ENCODE peak calls at places on chromosomes 12 and 14, in six cellular contexts. One of them, this sample, is unnamed.

GRCh38 chr12:38887770-38888169 is 17.6 kb downstream of the CPNE8 start:
- DNase-seq in mammary epithelial cell: no peak
- DNase-seq in stomach: no peak
- DNase-seq in ovary: no peak
- DNase-seq in H7: no peak
- DNase-seq in thyroid gland: no peak
- DNase-seq in this sample: no peak

GRCh38 chr12:6925543-6926279 is 2.0 kb upstream of the ATN1 start:
- DNase-seq in stomach: peak; percentile 77
- DNase-seq in ovary: peak; percentile 85
- DNase-seq in thyroid gland: peak; percentile 82
- DNase-seq in mammary epithelial cell: peak; percentile 85
- DNase-seq in H7: peak; percentile 79
- DNase-seq in this sample: peak; percentile 79

GRCh38 chr14:95535226-95536021 is 574 bp downstream of the GLRX5 start:
- DNase-seq in H7: peak; percentile 68
- DNase-seq in stomach: no peak
- DNase-seq in thyroid gland: peak; percentile 10
- DNase-seq in mammary epithelial cell: no peak
- DNase-seq in ovary: no peak
- DNase-seq in this sample: no peak

GRCh38 chr12:97464241-97465011 is 1.8 kb downstream of the RMST start:
- DNase-seq in mammary epithelial cell: no peak
- DNase-seq in stomach: no peak
- DNase-seq in ovary: no peak
- DNase-seq in H7: no peak
- DNase-seq in thyroid gland: no peak
- DNase-seq in this sample: no peak

GRCh38 chr14:24136684-24137528 is 912 bp downstream of the PSME1 start:
- DNase-seq in stomach: no peak
- DNase-seq in thyroid gland: no peak
- DNase-seq in H7: peak; percentile 64
- DNase-seq in ovary: no peak
- DNase-seq in mammary epithelial cell: no peak
- DNase-seq in this sample: no peak

GRCh38 chr14:23123419-23123818 is 4.4 kb upstream of the CEBPE start:
- DNase-seq in ovary: peak; percentile 62
- DNase-seq in mammary epithelial cell: no peak
- DNase-seq in H7: no peak
- DNase-seq in stomach: peak; percentile 93
- DNase-seq in thyroid gland: peak; percentile 69
- DNase-seq in this sample: peak; percentile 64

GRCh38 chr14:99037777-99038176 is 234.2 kb downstream of the BCL11B start:
- DNase-seq in stomach: peak; percentile 24
- DNase-seq in mammary epithelial cell: no peak
- DNase-seq in ovary: no peak
- DNase-seq in H7: peak; percentile 86
- DNase-seq in thyroid gland: no peak
- DNase-seq in this sample: no peak

GRCh38 chr12:52145228-52145940 is 46.4 kb downstream of the KRT80 start:
- DNase-seq in stomach: no peak
- DNase-seq in ovary: no peak
- DNase-seq in mammary epithelial cell: no peak
- DNase-seq in thyroid gland: no peak
- DNase-seq in H7: peak; percentile 77
- DNase-seq in this sample: peak; percentile 58

GRCh38 chr12:62915130-62915529 is 19.8 kb downstream of the PPM1H start:
- DNase-seq in H7: no peak
- DNase-seq in mammary epithelial cell: no peak
- DNase-seq in ovary: no peak
- DNase-seq in thyroid gland: no peak
- DNase-seq in stomach: no peak
- DNase-seq in this sample: no peak

GRCh38 chr12:3662516-3662915 is 90.4 kb downstream of the CRACR2A start:
- DNase-seq in stomach: no peak
- DNase-seq in ovary: no peak
- DNase-seq in mammary epithelial cell: peak; percentile 9
- DNase-seq in H7: peak; percentile 65
- DNase-seq in thyroid gland: no peak
- DNase-seq in this sample: no peak

GRCh38 chr12:31210104-31210503 is 115.8 kb downstream of the SINHCAF start:
- DNase-seq in stomach: no peak
- DNase-seq in thyroid gland: no peak
- DNase-seq in ovary: no peak
- DNase-seq in H7: no peak
- DNase-seq in mammary epithelial cell: no peak
- DNase-seq in this sample: no peak

GRCh38 chr12:109737111-109737510 is 23.5 kb downstream of the FAM222A start:
- DNase-seq in stomach: peak; percentile 23
- DNase-seq in H7: no peak
- DNase-seq in thyroid gland: no peak
- DNase-seq in ovary: peak; percentile 14
- DNase-seq in mammary epithelial cell: no peak
- DNase-seq in this sample: peak; percentile 18

GRCh38 chr12:54983536-54984102 is 943 bp downstream of the TESPA1 start:
- DNase-seq in thyroid gland: no peak
- DNase-seq in stomach: no peak
- DNase-seq in mammary epithelial cell: no peak
- DNase-seq in H7: no peak
- DNase-seq in ovary: no peak
- DNase-seq in this sample: no peak

GRCh38 chr14:102580552-102581110 is 11.8 kb upstream of the RCOR1 start:
- DNase-seq in stomach: no peak
- DNase-seq in thyroid gland: no peak
- DNase-seq in mammary epithelial cell: no peak
- DNase-seq in ovary: no peak
- DNase-seq in H7: no peak
- DNase-seq in this sample: no peak

GRCh38 chr12:106345739-106346138 is 11.8 kb upstream of the POLR3B start:
- DNase-seq in ovary: no peak
- DNase-seq in mammary epithelial cell: peak; percentile 96
- DNase-seq in H7: peak; percentile 38
- DNase-seq in thyroid gland: peak; percentile 45
- DNase-seq in stomach: peak; percentile 27
- DNase-seq in this sample: no peak

GRCh38 chr14:20687362-20688166 is 1.0 kb upstream of the ANG start:
- DNase-seq in stomach: peak; percentile 52
- DNase-seq in H7: no peak
- DNase-seq in thyroid gland: no peak
- DNase-seq in ovary: no peak
- DNase-seq in mammary epithelial cell: no peak
- DNase-seq in this sample: no peak

GRCh38 chr12:68435816-68436215 is 103.7 kb upstream of the MDM1 start:
- DNase-seq in mammary epithelial cell: peak; percentile 71
- DNase-seq in ovary: no peak
- DNase-seq in H7: no peak
- DNase-seq in stomach: no peak
- DNase-seq in thyroid gland: no peak
- DNase-seq in this sample: no peak

GRCh38 chr12:32305163-32305562 is 94.2 kb upstream of the FGD4 start:
- DNase-seq in mammary epithelial cell: no peak
- DNase-seq in H7: no peak
- DNase-seq in thyroid gland: no peak
- DNase-seq in ovary: no peak
- DNase-seq in stomach: no peak
- DNase-seq in this sample: no peak

GRCh38 chr14:103103461-103104388 is 9.2 kb downstream of the EXOC3L4 start:
- DNase-seq in mammary epithelial cell: peak; percentile 48
- DNase-seq in thyroid gland: no peak
- DNase-seq in ovary: no peak
- DNase-seq in H7: peak; percentile 84
- DNase-seq in stomach: peak; percentile 87
- DNase-seq in this sample: no peak

GRCh38 chr14:104213301-104214034 is 75.1 kb downstream of the KIF26A start:
- DNase-seq in thyroid gland: no peak
- DNase-seq in ovary: no peak
- DNase-seq in stomach: no peak
- DNase-seq in mammary epithelial cell: no peak
- DNase-seq in H7: no peak
- DNase-seq in this sample: no peak

GRCh38 chr14:99157676-99158075 is 114.3 kb downstream of the BCL11B start:
- DNase-seq in ovary: no peak
- DNase-seq in thyroid gland: no peak
- DNase-seq in H7: no peak
- DNase-seq in stomach: peak; percentile 7
- DNase-seq in mammary epithelial cell: no peak
- DNase-seq in this sample: no peak

GRCh38 chr12:75705749-75706719 is 194.6 kb upstream of the KRR1 start:
- DNase-seq in mammary epithelial cell: no peak
- DNase-seq in ovary: no peak
- DNase-seq in H7: no peak
- DNase-seq in thyroid gland: no peak
- DNase-seq in stomach: no peak
- DNase-seq in this sample: peak; percentile 64

GRCh38 chr14:101030586-101030985 is 127.1 kb upstream of the RTL1 start:
- DNase-seq in ovary: no peak
- DNase-seq in H7: no peak
- DNase-seq in stomach: no peak
- DNase-seq in mammary epithelial cell: no peak
- DNase-seq in thyroid gland: no peak
- DNase-seq in this sample: no peak

GRCh38 chr12:99476956-99477355 is 170.6 kb upstream of the GARIN6 start:
- DNase-seq in stomach: no peak
- DNase-seq in mammary epithelial cell: no peak
- DNase-seq in H7: no peak
- DNase-seq in thyroid gland: no peak
- DNase-seq in ovary: no peak
- DNase-seq in this sample: no peak

GRCh38 chr14:63262446-63262845 is 56.3 kb downstream of the GPHB5 start:
- DNase-seq in H7: no peak
- DNase-seq in thyroid gland: no peak
- DNase-seq in ovary: no peak
- DNase-seq in stomach: no peak
- DNase-seq in mammary epithelial cell: no peak
- DNase-seq in this sample: no peak

GRCh38 chr12:4809013-4809448 is 88.8 kb downstream of the GALNT8 start:
- DNase-seq in mammary epithelial cell: no peak
- DNase-seq in stomach: no peak
- DNase-seq in ovary: no peak
- DNase-seq in H7: peak; percentile 90
- DNase-seq in thyroid gland: no peak
- DNase-seq in this sample: no peak
- H3K4me3 ChIP-seq in mammary epithelial cell: no peak overlapping the region
- H3K4me3 ChIP-seq in stomach: peak overlapping the region; percentile 35
- H3K4me3 ChIP-seq in ovary: peak overlapping the region; percentile 18
- H3K4me3 ChIP-seq in H7: peak overlapping the region; percentile 70
- H3K4me3 ChIP-seq in thyroid gland: no peak overlapping the region
- H3K4me3 ChIP-seq in this sample: peak overlapping the region; percentile 50

DNA sequence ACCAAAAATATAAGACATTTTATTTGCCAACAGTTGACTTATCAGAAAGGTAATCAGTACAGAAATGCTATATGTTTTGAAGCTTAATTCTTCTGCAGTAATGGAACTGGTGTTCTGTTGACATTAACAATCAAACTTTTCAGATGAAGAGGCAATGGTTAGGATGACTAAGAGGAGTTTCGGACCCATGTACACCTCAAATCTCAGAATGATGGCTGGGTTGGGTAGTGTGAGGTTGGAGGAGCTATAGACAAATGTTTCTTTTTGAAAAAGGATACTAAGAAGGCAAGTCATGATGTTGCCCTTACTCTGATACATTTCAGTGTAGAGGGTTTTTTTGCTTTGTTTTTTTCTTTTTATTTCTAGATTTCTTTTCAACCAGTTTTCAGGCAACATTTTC is 66.9 kb downstream of the KNTC1 start:
- DNase-seq in H7: no peak
- DNase-seq in ovary: no peak
- DNase-seq in mammary epithelial cell: no peak
- DNase-seq in thyroid gland: no peak
- DNase-seq in stomach: no peak
- DNase-seq in this sample: no peak
- H3K4me3 ChIP-seq in H7: no peak overlapping the region
- H3K4me3 ChIP-seq in ovary: no peak overlapping the region
- H3K4me3 ChIP-seq in mammary epithelial cell: no peak overlapping the region
- H3K4me3 ChIP-seq in thyroid gland: no peak overlapping the region
- H3K4me3 ChIP-seq in stomach: no peak overlapping the region
- H3K4me3 ChIP-seq in this sample: no peak overlapping the region

GRCh38 chr12:95214466-95214865 is 2.8 kb downstream of the FGD6 start:
- DNase-seq in H7: no peak
- DNase-seq in thyroid gland: no peak
- DNase-seq in mammary epithelial cell: no peak
- DNase-seq in ovary: no peak
- DNase-seq in stomach: no peak
- DNase-seq in this sample: no peak

GRCh38 chr12:95213119-95213518 is 4.1 kb downstream of the FGD6 start:
- DNase-seq in ovary: no peak
- DNase-seq in stomach: no peak
- DNase-seq in mammary epithelial cell: no peak
- DNase-seq in thyroid gland: no peak
- DNase-seq in H7: no peak
- DNase-seq in this sample: no peak

GRCh38 chr12:95215925-95216324 is 1.3 kb downstream of the FGD6 start:
- DNase-seq in thyroid gland: no peak
- DNase-seq in mammary epithelial cell: peak; percentile 73
- DNase-seq in stomach: no peak
- DNase-seq in ovary: no peak
- DNase-seq in H7: no peak
- DNase-seq in this sample: no peak

GRCh38 chr12:95212576-95212975 is 4.7 kb downstream of the FGD6 start:
- DNase-seq in ovary: no peak
- DNase-seq in mammary epithelial cell: no peak
- DNase-seq in stomach: no peak
- DNase-seq in H7: no peak
- DNase-seq in thyroid gland: no peak
- DNase-seq in this sample: no peak

DNA sequence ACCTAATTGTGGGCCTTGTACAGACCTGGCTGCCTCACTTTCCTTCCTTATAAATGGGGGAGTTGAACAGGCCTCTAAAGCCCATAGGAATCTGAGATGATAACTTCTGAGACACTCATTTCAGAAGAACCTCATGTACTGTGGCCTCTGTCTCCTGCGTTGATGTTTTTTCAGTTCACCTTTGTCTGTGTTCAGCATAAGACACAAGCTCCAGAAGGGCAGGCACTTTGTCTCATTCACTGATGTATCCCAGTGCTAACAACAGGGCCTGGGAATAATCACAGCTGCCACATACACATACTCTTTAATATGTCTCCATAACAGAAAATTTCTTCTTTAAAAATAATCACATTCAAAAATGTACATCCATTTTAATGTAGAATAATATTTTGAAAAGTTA is 3.3 kb downstream of the FGD6 start:
- DNase-seq in thyroid gland: no peak
- DNase-seq in ovary: no peak
- DNase-seq in stomach: no peak
- DNase-seq in mammary epithelial cell: no peak
- DNase-seq in H7: no peak
- DNase-seq in this sample: no peak
- H3K4me3 ChIP-seq in thyroid gland: no peak overlapping the region
- H3K4me3 ChIP-seq in ovary: no peak overlapping the region
- H3K4me3 ChIP-seq in stomach: no peak overlapping the region
- H3K4me3 ChIP-seq in mammary epithelial cell: no peak overlapping the region
- H3K4me3 ChIP-seq in H7: no peak overlapping the region
- H3K4me3 ChIP-seq in this sample: no peak overlapping the region

DNA sequence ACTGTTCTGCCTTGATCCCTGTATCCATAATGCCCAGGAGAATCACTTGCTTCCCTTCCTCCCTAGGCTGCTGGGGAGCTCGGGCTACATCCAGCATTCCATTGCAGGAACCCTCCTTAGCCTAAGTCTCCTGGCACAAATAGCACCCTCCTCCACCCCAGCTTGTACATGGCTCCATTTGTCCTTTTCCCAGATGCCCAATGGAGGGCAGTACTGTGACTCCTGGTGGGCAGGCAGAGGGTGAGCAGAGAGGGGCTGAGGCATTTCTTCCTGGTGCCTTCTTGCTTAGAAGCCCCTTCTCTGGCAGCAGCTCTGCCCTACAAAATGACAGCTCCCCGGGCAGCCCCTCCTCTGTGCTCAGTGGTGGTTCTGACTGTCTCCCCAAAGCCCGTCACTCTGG is 86.5 kb downstream of the RBM19 start:
- DNase-seq in mammary epithelial cell: no peak
- DNase-seq in stomach: no peak
- DNase-seq in H7: no peak
- DNase-seq in ovary: no peak
- DNase-seq in thyroid gland: no peak
- DNase-seq in this sample: no peak
- H3K4me3 ChIP-seq in mammary epithelial cell: no peak overlapping the region
- H3K4me3 ChIP-seq in stomach: no peak overlapping the region
- H3K4me3 ChIP-seq in H7: no peak overlapping the region
- H3K4me3 ChIP-seq in ovary: no peak overlapping the region
- H3K4me3 ChIP-seq in thyroid gland: no peak overlapping the region
- H3K4me3 ChIP-seq in this sample: no peak overlapping the region

This sample was measured in heart left ventricle.